ENCODE peak calls at places on chromosomes 13 and 19, in four cellular contexts. F is breast epithelium, Z is lower leg skin, E is vagina. R is an unnamed sample.

GRCh38 chr19:56103027-56103614 is 18.0 kb downstream of the ZNF787 start:
- DNase-seq in F (no peak), Z (no peak), E (no peak), R (no peak)

GRCh38 chr19:48169974-48170803 is at the start of the genes LIG1 and ZSWIM9:
- DNase-seq in F (peak; percentile 88), Z (peak; percentile 97), E (peak; percentile 92), R (peak; percentile 95)

GRCh38 chr13:65378943-65379519 is 1851.1 kb downstream of the PCDH9 start:
- DNase-seq in F (no peak), Z (no peak), E (no peak), R (peak; percentile 2)

GRCh38 chr13:97246596-97246995 is 24.5 kb downstream of the MBNL2 start:
- DNase-seq in F (no peak), Z (no peak), E (peak; percentile 62), R (no peak)

GRCh38 chr19:12994701-12995595 is at the start of gene NFIX:
- DNase-seq in F (peak; percentile 70), Z (peak; percentile 95), E (no peak), R (peak; percentile 80)

GRCh38 chr13:75418997-75419396 is 63.0 kb downstream of the TBC1D4 start:
- DNase-seq in F (no peak), Z (no peak), E (no peak), R (no peak)

GRCh38 chr13:52906122-52906903 is 57.9 kb upstream of the PCDH8 start:
- DNase-seq in F (no peak), Z (no peak), E (no peak), R (no peak)

GRCh38 chr13:66618702-66619101 is 611.4 kb downstream of the PCDH9 start:
- DNase-seq in F (no peak), Z (no peak), E (no peak), R (no peak)

GRCh38 chr13:31767175-31767900 is 28.0 kb downstream of the RXFP2 start:
- DNase-seq in F (no peak), Z (no peak), E (no peak), R (no peak)

GRCh38 chr19:30536975-30537374 is 164.8 kb downstream of the ZNF536 start:
- DNase-seq in F (no peak), Z (peak; percentile 67), E (no peak), R (no peak)

GRCh38 chr19:19366691-19367396 is 38.6 kb upstream of the GATAD2A start:
- DNase-seq in F (peak; percentile 77), Z (no peak), E (peak; percentile 87), R (peak; percentile 81)

GRCh38 chr19:9054768-9055167 is 32.1 kb upstream of the OR1M1 start:
- DNase-seq in F (peak; percentile 55), Z (no peak), E (no peak), R (no peak)

GRCh38 chr13:66076417-66076816 is 1153.7 kb downstream of the PCDH9 start:
- DNase-seq in F (no peak), Z (no peak), E (no peak), R (no peak)

GRCh38 chr13:106685142-106685541 is 117.2 kb upstream of the ARGLU1 start:
- DNase-seq in F (no peak), Z (no peak), E (no peak), R (no peak)

GRCh38 chr19:6988257-6988656 is 33.0 kb downstream of the MBD3L2B start:
- DNase-seq in F (no peak), Z (no peak), E (no peak), R (no peak)

GRCh38 chr13:77184455-77184854 is 142.4 kb downstream of the MYCBP2 start:
- DNase-seq in F (no peak), Z (no peak), E (no peak), R (no peak)

GRCh38 chr13:57877596-57877995 is 246.1 kb downstream of the PCDH17 start:
- DNase-seq in F (no peak), Z (no peak), E (no peak), R (no peak)

GRCh38 chr19:13118424-13119193 is 545 bp downstream of the NACC1 start:
- DNase-seq in F (peak; percentile 70), Z (no peak), E (no peak), R (peak; percentile 70)

GRCh38 chr19:2460245-2460644 is 3.5 kb upstream of the LMNB2 start:
- DNase-seq in F (no peak), Z (no peak), E (no peak), R (no peak)

GRCh38 chr19:2464389-2464788 is 7.6 kb upstream of the LMNB2 start:
- DNase-seq in F (no peak), Z (no peak), E (no peak), R (no peak)

GRCh38 chr19:2458054-2458453 is 1.3 kb upstream of the LMNB2 start:
- DNase-seq in F (no peak), Z (no peak), E (no peak), R (no peak)

GRCh38 chr19:2461751-2462634 is 5.2 kb upstream of the LMNB2 start:
- DNase-seq in F (no peak), Z (peak; percentile 89), E (no peak), R (peak; percentile 67)

GRCh38 chr19:2462635-2463421 is 6.1 kb upstream of the LMNB2 start:
- DNase-seq in F (peak; percentile 93), Z (peak; percentile 96), E (no peak), R (no peak)
- TF ChIP-seq POLR2A in F (no peak), Z (no peak), E (peak; percentile 67), R (no peak)

GRCh38 chr19:32403291-32403995 is 2.1 kb upstream of the DPY19L3 start:
- DNase-seq in F (no peak), Z (no peak), E (no peak), R (peak; percentile 54)
- TF ChIP-seq POLR2A in F (no peak), Z (no peak), E (no peak), R (no peak)

DNA sequence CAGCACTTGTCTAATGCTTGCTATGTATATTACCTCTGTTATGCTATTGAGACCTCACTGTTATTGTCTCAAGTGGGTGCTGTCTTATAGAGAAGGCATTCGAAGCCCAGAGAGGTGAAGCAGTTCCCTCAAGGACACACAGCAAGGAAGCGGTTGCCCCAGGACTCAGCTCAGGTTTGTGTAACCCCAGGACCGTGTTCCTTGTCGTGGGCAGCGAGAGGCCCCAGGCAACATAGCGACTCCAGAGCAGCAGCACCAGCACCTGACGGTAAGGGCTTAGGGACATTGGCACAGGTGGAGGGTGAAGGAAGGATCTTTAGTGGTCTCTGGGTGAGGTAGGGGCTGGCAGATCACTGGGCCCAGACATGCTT is 2.4 kb downstream of the KLK15 start:
- DNase-seq in F (no peak), Z (no peak), E (no peak), R (no peak)
- TF ChIP-seq POLR2A in F (no peak), Z (no peak), E (no peak), R (no peak)

DNA sequence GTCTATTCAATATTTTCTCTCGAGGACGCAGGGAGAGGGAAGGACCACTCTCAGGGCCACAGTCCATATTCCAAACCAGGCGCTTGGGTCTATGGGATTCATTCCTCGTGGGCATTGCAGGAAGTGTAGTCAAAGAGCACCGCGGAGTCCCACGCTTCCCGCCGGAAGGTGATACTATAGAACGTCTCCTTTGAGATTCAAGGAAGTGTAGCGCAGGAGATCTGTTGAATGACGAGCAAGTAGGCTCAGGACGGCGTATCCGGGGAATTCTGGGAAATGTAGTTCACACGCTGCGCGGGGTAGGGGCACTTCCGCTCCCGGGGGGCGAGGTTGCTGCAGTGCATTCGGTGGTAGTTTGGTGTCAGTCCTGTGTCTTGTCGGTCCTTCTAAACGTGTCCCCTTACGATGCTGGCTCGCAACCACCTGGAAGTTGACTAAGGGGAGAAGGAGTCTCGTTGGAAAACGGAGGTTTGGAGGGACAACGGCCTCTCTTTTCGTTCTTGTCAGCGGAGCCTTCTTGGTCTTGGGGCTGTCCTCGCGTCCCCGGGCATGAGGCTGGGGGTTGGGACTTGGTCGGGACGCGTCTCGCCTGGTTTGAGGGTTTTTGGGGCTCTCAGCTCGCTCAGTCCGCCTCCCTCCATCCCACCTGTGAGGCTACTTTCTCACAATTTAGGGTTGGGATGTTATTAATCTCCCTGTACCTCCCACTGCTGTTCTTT is at the start of gene ZNF284:
- DNase-seq in F (peak; percentile 82), Z (peak; percentile 97), E (peak; percentile 89), R (peak; percentile 90)
- TF ChIP-seq POLR2A in F (no peak), Z (no peak), E (no peak), R (peak; percentile 65)

GRCh38 chr19:58040751-58041525 is 7.1 kb downstream of the ZSCAN1 start:
- DNase-seq in F (no peak), Z (no peak), E (no peak), R (no peak)
- TF ChIP-seq POLR2A in F (no peak), Z (no peak), E (no peak), R (no peak)

DNA sequence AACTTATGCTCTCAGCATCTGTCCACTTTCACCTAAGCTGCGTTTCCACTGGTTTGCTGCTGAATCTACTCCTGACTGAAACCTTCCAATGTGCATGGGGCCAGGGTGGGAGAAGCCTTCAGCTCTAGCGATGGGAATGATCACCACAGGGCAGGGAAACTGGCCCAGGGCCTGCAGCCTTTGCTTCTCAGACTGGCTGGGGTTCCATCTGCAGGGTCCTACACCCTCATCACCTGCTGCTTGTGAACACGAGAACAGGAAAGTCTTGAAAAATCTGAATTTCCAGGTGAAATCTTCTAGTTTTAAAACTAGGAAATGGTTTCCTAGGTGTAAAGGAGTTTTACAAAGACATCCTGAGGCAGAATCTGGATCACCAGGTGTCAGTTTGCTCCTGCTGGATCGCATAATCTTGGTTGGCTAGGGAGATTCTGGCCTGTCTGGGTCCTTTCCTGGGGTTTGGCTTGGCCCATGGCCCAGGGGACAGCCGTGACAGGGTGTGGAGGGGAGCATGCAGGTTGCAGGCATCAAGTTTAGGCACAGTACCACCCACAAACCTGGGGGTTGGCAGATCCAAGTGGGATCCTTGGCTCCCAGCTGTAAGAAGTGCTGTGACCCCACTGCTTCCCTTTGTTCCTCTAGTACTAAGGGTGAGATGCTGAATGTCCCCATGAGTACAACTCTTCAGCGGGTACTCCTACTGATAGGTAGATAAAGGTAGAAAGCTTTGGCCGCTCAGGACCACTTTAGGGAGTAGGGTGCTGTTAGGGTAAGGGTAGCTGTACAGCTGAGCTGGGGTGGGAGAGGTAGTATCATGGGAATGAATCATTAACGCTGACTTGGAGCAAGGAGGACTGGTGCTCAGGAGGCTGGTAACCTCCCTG is 1.8 kb upstream of the UBE2M start:
- DNase-seq in F (no peak), Z (peak; percentile 86), E (no peak), R (no peak)
- TF ChIP-seq POLR2A in F (no peak), Z (no peak), E (no peak), R (no peak)

GRCh38 chr19:10403137-10404021 is at the start of gene CDC37:
- DNase-seq in F (peak; percentile 97), Z (peak; percentile 99), E (peak; percentile 95), R (peak; percentile 97)
- TF ChIP-seq POLR2A in F (peak; percentile 53), Z (no peak), E (peak; percentile 77), R (peak; percentile 90)

DNA sequence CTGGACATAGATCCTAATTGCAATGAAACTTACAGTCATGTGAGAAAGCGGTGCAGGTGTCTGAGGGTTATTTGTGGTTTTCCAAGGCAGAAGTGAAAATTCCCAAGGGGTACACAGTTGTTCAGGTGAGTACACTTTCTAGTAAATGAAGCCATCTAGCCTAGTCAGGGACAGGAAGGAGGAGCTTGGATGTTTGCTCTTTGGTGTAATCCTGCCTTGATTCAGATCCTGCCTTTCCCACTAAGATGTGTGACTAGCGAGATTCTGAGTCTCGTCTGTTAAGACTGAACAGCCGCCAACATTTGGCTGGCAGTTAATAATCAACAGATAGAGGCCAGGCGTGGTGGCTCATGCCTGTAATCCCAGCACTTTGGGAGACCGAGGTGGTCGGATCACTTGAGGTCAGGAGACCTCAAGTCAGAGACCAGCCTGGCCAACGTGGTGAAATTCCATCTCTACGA is 2.5 kb downstream of the RPS9 start:
- DNase-seq in F (no peak), Z (no peak), E (no peak), R (no peak)
- TF ChIP-seq POLR2A in F (no peak), Z (no peak), E (no peak), R (no peak)

R was measured in erythroblast.